ENCODE peak calls at places on chromosomes 11 and 22, in six cellular contexts. One of them, this sample, is unnamed.

GRCh38 chr22:39530692-39531331 is 1.7 kb downstream of the RPS19BP1 start:
- DNase-seq in heart right ventricle: no peak
- DNase-seq in GM12865: peak; percentile 67
- DNase-seq in mesendoderm: peak; percentile 90
- DNase-seq in psoas muscle: no peak
- DNase-seq in uterus: no peak
- DNase-seq in this sample: no peak

GRCh38 chr11:61545341-61545740 is 35.5 kb downstream of the SYT7 start:
- DNase-seq in uterus: no peak
- DNase-seq in psoas muscle: no peak
- DNase-seq in heart right ventricle: no peak
- DNase-seq in GM12865: no peak
- DNase-seq in mesendoderm: peak; percentile 55
- DNase-seq in this sample: no peak

GRCh38 chr11:3206922-3207204 is 11.8 kb downstream of the MRGPRG start:
- DNase-seq in GM12865: no peak
- DNase-seq in psoas muscle: no peak
- DNase-seq in heart right ventricle: no peak
- DNase-seq in uterus: no peak
- DNase-seq in mesendoderm: no peak
- DNase-seq in this sample: no peak

GRCh38 chr11:61882879-61883278 is 8.5 kb downstream of the FADS3 start:
- DNase-seq in psoas muscle: no peak
- DNase-seq in heart right ventricle: no peak
- DNase-seq in mesendoderm: no peak
- DNase-seq in GM12865: no peak
- DNase-seq in uterus: no peak
- DNase-seq in this sample: no peak

GRCh38 chr11:32821517-32821916 is 8.2 kb upstream of the PRRG4 start:
- DNase-seq in mesendoderm: no peak
- DNase-seq in heart right ventricle: no peak
- DNase-seq in uterus: no peak
- DNase-seq in GM12865: no peak
- DNase-seq in psoas muscle: no peak
- DNase-seq in this sample: no peak

GRCh38 chr11:69721061-69721460 is 17.2 kb upstream of the FGF19 start:
- DNase-seq in GM12865: no peak
- DNase-seq in psoas muscle: no peak
- DNase-seq in heart right ventricle: no peak
- DNase-seq in mesendoderm: no peak
- DNase-seq in uterus: no peak
- DNase-seq in this sample: no peak

GRCh38 chr22:17443413-17444203 is 74.3 kb downstream of the CECR2 start:
- DNase-seq in mesendoderm: peak; percentile 43
- DNase-seq in uterus: no peak
- DNase-seq in heart right ventricle: no peak
- DNase-seq in GM12865: no peak
- DNase-seq in psoas muscle: peak; percentile 30
- DNase-seq in this sample: no peak

GRCh38 chr11:131980878-131981668 is 610.7 kb downstream of the NTM start:
- DNase-seq in mesendoderm: no peak
- DNase-seq in uterus: no peak
- DNase-seq in psoas muscle: no peak
- DNase-seq in heart right ventricle: no peak
- DNase-seq in GM12865: no peak
- DNase-seq in this sample: no peak

GRCh38 chr11:64331569-64332371 is 8.2 kb upstream of the CCDC88B start:
- DNase-seq in GM12865: peak; percentile 95
- DNase-seq in heart right ventricle: peak; percentile 68
- DNase-seq in psoas muscle: peak; percentile 82
- DNase-seq in uterus: peak; percentile 60
- DNase-seq in mesendoderm: peak; percentile 71
- DNase-seq in this sample: peak; percentile 48

GRCh38 chr22:30574095-30574981 is at the start of gene GAL3ST1:
- DNase-seq in GM12865: no peak
- DNase-seq in mesendoderm: peak; percentile 30
- DNase-seq in uterus: no peak
- DNase-seq in psoas muscle: no peak
- DNase-seq in heart right ventricle: no peak
- DNase-seq in this sample: no peak

GRCh38 chr22:44928711-44929347 is 81.0 kb downstream of the PHF21B start:
- DNase-seq in uterus: no peak
- DNase-seq in heart right ventricle: no peak
- DNase-seq in GM12865: no peak
- DNase-seq in mesendoderm: no peak
- DNase-seq in psoas muscle: no peak
- DNase-seq in this sample: no peak

GRCh38 chr11:73566977-73567755 is 30.7 kb downstream of the FAM168A start:
- DNase-seq in uterus: no peak
- DNase-seq in GM12865: no peak
- DNase-seq in mesendoderm: peak; percentile 51
- DNase-seq in psoas muscle: no peak
- DNase-seq in heart right ventricle: no peak
- DNase-seq in this sample: no peak

GRCh38 chr11:9004310-9004945 is 627 bp upstream of the NRIP3 start:
- DNase-seq in psoas muscle: peak; percentile 31
- DNase-seq in mesendoderm: peak; percentile 28
- DNase-seq in uterus: peak; percentile 20
- DNase-seq in GM12865: no peak
- DNase-seq in heart right ventricle: no peak
- DNase-seq in this sample: peak; percentile 65

GRCh38 chr11:66852466-66853241 is 4.2 kb upstream of the LRFN4 start:
- DNase-seq in GM12865: no peak
- DNase-seq in heart right ventricle: no peak
- DNase-seq in uterus: no peak
- DNase-seq in psoas muscle: no peak
- DNase-seq in mesendoderm: no peak
- DNase-seq in this sample: no peak

GRCh38 chr22:17597217-17597616 is 31.3 kb downstream of the ATP6V1E1 start:
- DNase-seq in uterus: no peak
- DNase-seq in GM12865: no peak
- DNase-seq in heart right ventricle: no peak
- DNase-seq in mesendoderm: no peak
- DNase-seq in psoas muscle: no peak
- DNase-seq in this sample: no peak

GRCh38 chr11:73334244-73335203 is 26.4 kb downstream of the ARHGEF17 start:
- DNase-seq in heart right ventricle: peak; percentile 90
- DNase-seq in psoas muscle: peak; percentile 91
- DNase-seq in GM12865: peak; percentile 54
- DNase-seq in mesendoderm: peak; percentile 65
- DNase-seq in uterus: peak; percentile 95
- DNase-seq in this sample: peak; percentile 59

GRCh38 chr11:106304274-106304673 is 226.8 kb downstream of the AASDHPPT start:
- DNase-seq in heart right ventricle: no peak
- DNase-seq in mesendoderm: no peak
- DNase-seq in uterus: no peak
- DNase-seq in psoas muscle: no peak
- DNase-seq in GM12865: no peak
- DNase-seq in this sample: no peak

GRCh38 chr11:15968461-15969130 is 387.8 kb downstream of the SOX6 start:
- DNase-seq in psoas muscle: no peak
- DNase-seq in uterus: no peak
- DNase-seq in heart right ventricle: peak; percentile 25
- DNase-seq in mesendoderm: peak; percentile 27
- DNase-seq in GM12865: no peak
- DNase-seq in this sample: no peak

GRCh38 chr11:116990061-116990473 is 108.2 kb downstream of the SIK3 start:
- DNase-seq in mesendoderm: no peak
- DNase-seq in uterus: peak; percentile 29
- DNase-seq in psoas muscle: no peak
- DNase-seq in heart right ventricle: peak; percentile 17
- DNase-seq in GM12865: no peak
- DNase-seq in this sample: no peak

GRCh38 chr11:116989184-116989583 is 109.0 kb downstream of the SIK3 start:
- DNase-seq in GM12865: no peak
- DNase-seq in mesendoderm: no peak
- DNase-seq in psoas muscle: no peak
- DNase-seq in uterus: no peak
- DNase-seq in heart right ventricle: no peak
- DNase-seq in this sample: no peak

GRCh38 chr11:116984186-116984585 is 114.0 kb downstream of the SIK3 start:
- DNase-seq in heart right ventricle: no peak
- DNase-seq in mesendoderm: no peak
- DNase-seq in uterus: no peak
- DNase-seq in psoas muscle: no peak
- DNase-seq in GM12865: no peak
- DNase-seq in this sample: no peak

GRCh38 chr11:116984589-116984988 is 113.6 kb downstream of the SIK3 start:
- DNase-seq in mesendoderm: no peak
- DNase-seq in psoas muscle: no peak
- DNase-seq in uterus: peak; percentile 46
- DNase-seq in heart right ventricle: no peak
- DNase-seq in GM12865: no peak
- DNase-seq in this sample: no peak

GRCh38 chr11:116986521-116987105 is 111.6 kb downstream of the SIK3 start:
- DNase-seq in mesendoderm: no peak
- DNase-seq in heart right ventricle: no peak
- DNase-seq in GM12865: peak; percentile 73
- DNase-seq in uterus: no peak
- DNase-seq in psoas muscle: no peak
- DNase-seq in this sample: no peak
- H3K4me3 ChIP-seq in mesendoderm: no peak overlapping the region
- H3K4me3 ChIP-seq in heart right ventricle: peak overlapping the region; percentile 6
- H3K4me3 ChIP-seq in GM12865: peak overlapping the region; percentile 27
- H3K4me3 ChIP-seq in uterus: no peak overlapping the region
- H3K4me3 ChIP-seq in psoas muscle: no peak overlapping the region
- H3K4me3 ChIP-seq in this sample: no peak overlapping the region

GRCh38 chr11:110096369-110096976 is 3.3 kb downstream of the ZC3H12C start:
- DNase-seq in psoas muscle: no peak
- DNase-seq in GM12865: no peak
- DNase-seq in mesendoderm: no peak
- DNase-seq in heart right ventricle: no peak
- DNase-seq in uterus: no peak
- DNase-seq in this sample: no peak

GRCh38 chr11:110095554-110095953 is 2.4 kb downstream of the ZC3H12C start:
- DNase-seq in mesendoderm: no peak
- DNase-seq in GM12865: no peak
- DNase-seq in uterus: no peak
- DNase-seq in heart right ventricle: no peak
- DNase-seq in psoas muscle: no peak
- DNase-seq in this sample: no peak

GRCh38 chr11:110092577-110093406 is at the start of gene ZC3H12C:
- DNase-seq in heart right ventricle: peak; percentile 87
- DNase-seq in uterus: peak; percentile 89
- DNase-seq in GM12865: peak; percentile 88
- DNase-seq in psoas muscle: peak; percentile 89
- DNase-seq in mesendoderm: peak; percentile 95
- DNase-seq in this sample: peak; percentile 16

GRCh38 chr11:110093407-110094297 is 460 bp downstream of the ZC3H12C start:
- DNase-seq in GM12865: peak; percentile 62
- DNase-seq in mesendoderm: peak; percentile 60
- DNase-seq in psoas muscle: peak; percentile 64
- DNase-seq in uterus: peak; percentile 67
- DNase-seq in heart right ventricle: peak; percentile 46
- DNase-seq in this sample: peak; percentile 80

GRCh38 chr11:110094298-110095073 is 1.3 kb downstream of the ZC3H12C start:
- DNase-seq in mesendoderm: no peak
- DNase-seq in uterus: no peak
- DNase-seq in psoas muscle: no peak
- DNase-seq in heart right ventricle: no peak
- DNase-seq in GM12865: no peak
- DNase-seq in this sample: no peak
- H3K4me3 ChIP-seq in mesendoderm: no peak overlapping the region
- H3K4me3 ChIP-seq in uterus: peak overlapping the region; percentile 79
- H3K4me3 ChIP-seq in psoas muscle: peak overlapping the region; percentile 82
- H3K4me3 ChIP-seq in heart right ventricle: peak overlapping the region; percentile 77
- H3K4me3 ChIP-seq in GM12865: peak overlapping the region; percentile 75
- H3K4me3 ChIP-seq in this sample: peak overlapping the region; percentile 90

DNA sequence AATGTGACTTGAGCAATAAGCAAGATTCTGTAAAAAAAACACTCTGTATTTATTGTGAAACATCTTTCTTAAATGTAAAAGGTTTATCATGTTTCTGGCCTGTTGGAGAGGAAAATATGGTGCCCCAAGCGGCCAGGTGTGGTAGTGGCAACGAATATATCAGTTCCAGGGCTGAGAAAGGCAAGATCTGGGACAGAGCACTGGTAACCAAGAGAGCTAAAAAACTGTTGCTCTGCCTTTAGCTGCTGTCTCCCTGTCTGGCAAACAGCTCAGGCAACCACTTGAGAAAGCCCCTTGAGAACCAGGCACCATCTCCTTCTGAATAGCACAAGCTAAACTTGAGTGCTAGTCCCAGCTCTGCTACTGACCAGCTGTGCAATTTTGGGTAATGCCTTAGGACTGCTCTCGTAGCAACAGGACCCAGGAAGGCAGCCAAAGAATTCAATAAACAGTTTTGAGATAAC is 129.9 kb downstream of the KCNC1 start:
- DNase-seq in heart right ventricle: no peak
- DNase-seq in uterus: no peak
- DNase-seq in mesendoderm: peak; percentile 54
- DNase-seq in GM12865: peak; percentile 28
- DNase-seq in psoas muscle: no peak
- DNase-seq in this sample: no peak
- H3K4me3 ChIP-seq in heart right ventricle: no peak overlapping the region
- H3K4me3 ChIP-seq in uterus: no peak overlapping the region
- H3K4me3 ChIP-seq in mesendoderm: no peak overlapping the region
- H3K4me3 ChIP-seq in GM12865: no peak overlapping the region
- H3K4me3 ChIP-seq in psoas muscle: no peak overlapping the region
- H3K4me3 ChIP-seq in this sample: no peak overlapping the region

GRCh38 chr11:12829536-12830314 is 155.5 kb downstream of the TEAD1 start:
- DNase-seq in GM12865: no peak
- DNase-seq in heart right ventricle: no peak
- DNase-seq in uterus: no peak
- DNase-seq in psoas muscle: no peak
- DNase-seq in mesendoderm: no peak
- DNase-seq in this sample: no peak
- H3K4me3 ChIP-seq in GM12865: no peak overlapping the region
- H3K4me3 ChIP-seq in heart right ventricle: no peak overlapping the region
- H3K4me3 ChIP-seq in uterus: no peak overlapping the region
- H3K4me3 ChIP-seq in psoas muscle: no peak overlapping the region
- H3K4me3 ChIP-seq in mesendoderm: no peak overlapping the region
- H3K4me3 ChIP-seq in this sample: no peak overlapping the region

GRCh38 chr11:22536036-22536435 is 89.6 kb downstream of the FANCF start:
- DNase-seq in uterus: no peak
- DNase-seq in mesendoderm: no peak
- DNase-seq in GM12865: no peak
- DNase-seq in psoas muscle: no peak
- DNase-seq in heart right ventricle: no peak
- DNase-seq in this sample: no peak
- H3K4me3 ChIP-seq in uterus: no peak overlapping the region
- H3K4me3 ChIP-seq in mesendoderm: no peak overlapping the region
- H3K4me3 ChIP-seq in GM12865: no peak overlapping the region
- H3K4me3 ChIP-seq in psoas muscle: no peak overlapping the region
- H3K4me3 ChIP-seq in heart right ventricle: no peak overlapping the region
- H3K4me3 ChIP-seq in this sample: no peak overlapping the region

DNA sequence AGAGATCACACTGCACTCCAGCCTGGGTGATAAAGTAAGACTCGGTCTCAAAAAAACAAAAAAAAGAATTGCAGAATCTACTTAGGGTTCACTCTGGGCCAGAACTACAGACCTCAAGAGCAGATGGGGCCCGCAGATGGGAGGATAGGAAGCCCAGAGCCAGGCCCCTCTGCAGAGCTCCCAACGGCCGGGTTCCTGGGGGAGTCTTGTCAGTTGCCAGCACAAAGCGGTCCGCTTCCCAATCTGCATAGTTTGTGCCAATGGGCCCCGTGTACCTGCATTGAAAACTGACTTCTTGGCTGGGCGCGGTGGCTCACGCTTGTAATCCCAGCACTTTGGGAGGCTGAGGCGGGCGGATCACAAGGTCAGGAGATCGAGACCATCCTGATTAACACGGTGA is 1.7 kb upstream of the CHID1 start:
- DNase-seq in mesendoderm: no peak
- DNase-seq in uterus: no peak
- DNase-seq in heart right ventricle: no peak
- DNase-seq in GM12865: no peak
- DNase-seq in psoas muscle: no peak
- DNase-seq in this sample: no peak
- H3K4me3 ChIP-seq in mesendoderm: no peak overlapping the region
- H3K4me3 ChIP-seq in uterus: no peak overlapping the region
- H3K4me3 ChIP-seq in heart right ventricle: no peak overlapping the region
- H3K4me3 ChIP-seq in GM12865: no peak overlapping the region
- H3K4me3 ChIP-seq in psoas muscle: no peak overlapping the region
- H3K4me3 ChIP-seq in this sample: peak overlapping the region; percentile 98